ENCODE peak calls at places on chromosomes 4 and X, in five cellular contexts. X, I, U, D and F are unnamed samples.

GRCh38 chr4:159401791-159402380 is 299.0 kb downstream of the RAPGEF2 start:
- DNase-seq in X (peak), I (no peak), U (peak), D (no peak), F (no peak)

GRCh38 chr4:61320154-61320553 is 120.0 kb downstream of the ADGRL3 start:
- DNase-seq in X (peak), I (no peak), U (no peak), D (no peak), F (no peak)

GRCh38 chr4:19051751-19052296 is 1030.3 kb upstream of the LCORL start:
- DNase-seq in X (no peak), I (no peak), U (no peak), D (no peak), F (peak)

GRCh38 chr4:5980436-5981155 is 37.6 kb downstream of the C4orf50 start:
- DNase-seq in X (no peak), I (no peak), U (peak), D (peak), F (peak)

GRCh38 chr4:158769175-158769831 is 477 bp downstream of the FNIP2 start:
- DNase-seq in X (peak), I (peak), U (no peak), D (peak), F (peak)

GRCh38 chr4:126906466-126906865 is 726.3 kb upstream of the INTU start:
- DNase-seq in X (no peak), I (no peak), U (no peak), D (peak), F (no peak)

GRCh38 chr4:3868841-3869572 is 102.8 kb downstream of the ADRA2C start:
- DNase-seq in X (no peak), I (peak), U (no peak), D (peak), F (no peak)

GRCh38 chr4:149164282-149164681 is 651.4 kb downstream of the IQCM start:
- DNase-seq in X (peak), I (no peak), U (peak), D (peak), F (peak)

GRCh38 chr4:73600917-73601316 is 19.3 kb downstream of the RASSF6 start:
- DNase-seq in X (peak), I (no peak), U (no peak), D (no peak), F (no peak)

GRCh38 chrX:17007134-17007768 is 60.8 kb downstream of the REPS2 start:
- DNase-seq in X (peak), I (no peak), U (peak), D (peak), F (peak)

GRCh38 chr4:103375278-103375677 is 177.1 kb upstream of the CENPE start:
- DNase-seq in X (peak), I (no peak), U (no peak), D (no peak), F (no peak)

GRCh38 chrX:37755073-37755472 is 24.8 kb upstream of the CYBB start:
- DNase-seq in X (no peak), I (no peak), U (no peak), D (no peak), F (no peak)

GRCh38 chr4:155854597-155855226 is 11.4 kb downstream of the ASIC5 start:
- DNase-seq in X (peak), I (peak), U (peak), D (no peak), F (peak)

GRCh38 chrX:12239356-12240082 is 101.2 kb downstream of the FRMPD4 start:
- DNase-seq in X (no peak), I (no peak), U (no peak), D (no peak), F (no peak)

GRCh38 chrX:141405878-141406492 is 163.7 kb upstream of the SPANXC start:
- DNase-seq in X (peak), I (no peak), U (peak), D (no peak), F (no peak)

GRCh38 chr4:165027762-165028402 is 3.9 kb upstream of the TRIM60 start:
- DNase-seq in X (no peak), I (no peak), U (no peak), D (no peak), F (no peak)

GRCh38 chr4:56465599-56466295 is 1.7 kb upstream of the SRP72 start:
- DNase-seq in X (peak), I (no peak), U (no peak), D (peak), F (no peak)

GRCh38 chrX:7233632-7234406 is 85.9 kb upstream of the PUDP start:
- DNase-seq in X (peak), I (no peak), U (no peak), D (no peak), F (no peak)

GRCh38 chrX:72201836-72202536 is 20.4 kb downstream of the PIN4 start:
- DNase-seq in X (peak), I (no peak), U (peak), D (no peak), F (peak)

GRCh38 chrX:88612870-88613329 is 134.1 kb upstream of the CPXCR1 start:
- DNase-seq in X (peak), I (no peak), U (no peak), D (peak), F (no peak)

GRCh38 chrX:14673764-14674163 is 144.4 kb downstream of the GLRA2 start:
- DNase-seq in X (peak), I (no peak), U (peak), D (no peak), F (peak)

GRCh38 chr4:52157641-52158316 is 106.7 kb downstream of the SPATA18 start:
- DNase-seq in X (peak), I (no peak), U (no peak), D (no peak), F (no peak)

GRCh38 chrX:3232262-3232950 is 114.0 kb downstream of the MXRA5 start:
- DNase-seq in X (peak), I (no peak), U (no peak), D (no peak), F (no peak)

GRCh38 chrX:13473666-13474516 is 95.5 kb upstream of the EGFL6 start:
- DNase-seq in X (peak), I (no peak), U (no peak), D (no peak), F (no peak)
- H3K4me3 ChIP-seq in X (no peak), I (no peak), U (no peak), D (no peak), F (no peak)

GRCh38 chr4:24195976-24196736 is 306.3 kb upstream of the PPARGC1A start:
- DNase-seq in X (peak), I (peak), U (no peak), D (peak), F (no peak)
- TF ChIP-seq CTCF in X (peak), I (peak), U (no peak), D (peak), F (no peak)

GRCh38 chr4:80461412-80461811 is 125.9 kb downstream of the CFAP299 start:
- DNase-seq in X (no peak), I (no peak), U (no peak), D (no peak), F (no peak)

GRCh38 chr4:80465238-80465637 is 129.7 kb downstream of the CFAP299 start:
- DNase-seq in X (no peak), I (no peak), U (no peak), D (no peak), F (no peak)

GRCh38 chr4:80459918-80460473 is 124.5 kb downstream of the CFAP299 start:
- DNase-seq in X (no peak), I (no peak), U (no peak), D (no peak), F (no peak)

GRCh38 chr4:80463509-80463908 is 128.0 kb downstream of the CFAP299 start:
- DNase-seq in X (no peak), I (no peak), U (no peak), D (no peak), F (no peak)

GRCh38 chr4:80462537-80463207 is 127.1 kb downstream of the CFAP299 start:
- DNase-seq in X (no peak), I (no peak), U (no peak), D (no peak), F (no peak)
- H3K4me3 ChIP-seq in X (no peak), I (no peak), U (no peak), D (no peak), F (no peak)

GRCh38 chr4:10403633-10404445 is 53.4 kb downstream of the ZNF518B start:
- DNase-seq in X (peak), I (no peak), U (peak), D (peak), F (peak)
- TF ChIP-seq CTCF in X (peak), I (peak), U (peak), D (peak), F (peak)

GRCh38 chr4:25310825-25311210 is 1.8 kb upstream of the ZCCHC4 start:
- DNase-seq in X (no peak), I (no peak), U (no peak), D (no peak), F (no peak)
- H3K4me3 ChIP-seq in X (no peak), I (no peak), U (no peak), D (no peak), F (no peak)

DNA sequence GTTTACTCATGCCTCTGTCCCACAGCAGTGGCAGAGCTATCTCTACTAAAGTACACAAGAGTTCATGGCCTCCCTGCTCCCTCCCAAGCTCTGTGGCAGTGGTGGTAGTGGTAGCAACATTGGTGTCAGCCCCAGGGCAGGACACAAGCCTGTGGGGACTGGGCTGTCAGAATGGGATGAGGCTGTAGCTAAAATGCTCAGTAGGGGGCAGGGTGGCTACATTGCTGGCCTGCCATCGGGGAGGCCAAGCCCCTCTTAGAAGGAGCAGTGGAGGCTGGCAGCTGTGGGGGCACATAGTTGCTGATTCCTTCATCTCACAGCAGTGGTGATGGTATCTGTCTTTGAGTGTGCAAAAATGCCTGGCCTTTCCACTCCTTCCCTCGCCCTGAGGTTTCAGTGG is 461.7 kb downstream of the PCDH18 start:
- DNase-seq in X (no peak), I (peak), U (no peak), D (peak), F (no peak)
- TF ChIP-seq CTCF in X (no peak), I (no peak), U (no peak), D (peak), F (no peak)

GRCh38 chrX:26845051-26845450 is 618.1 kb downstream of the PPP4R3C start:
- DNase-seq in X (peak), I (no peak), U (no peak), D (no peak), F (no peak)

GRCh38 chrX:26851981-26852380 is 611.2 kb downstream of the PPP4R3C start:
- DNase-seq in X (peak), I (no peak), U (no peak), D (no peak), F (no peak)

GRCh38 chrX:26848511-26848910 is 614.6 kb downstream of the PPP4R3C start:
- DNase-seq in X (peak), I (no peak), U (no peak), D (no peak), F (no peak)
- H3K4me3 ChIP-seq in X (no peak), I (no peak), U (no peak), D (no peak), F (no peak)

GRCh38 chr4:108744307-108744706 is 18.5 kb downstream of the ETNPPL start:
- DNase-seq in X (no peak), I (peak), U (no peak), D (no peak), F (no peak)

GRCh38 chr4:108754327-108754726 is 8.5 kb downstream of the ETNPPL start:
- DNase-seq in X (no peak), I (no peak), U (no peak), D (no peak), F (no peak)

GRCh38 chr4:108751321-108751720 is 11.5 kb downstream of the ETNPPL start:
- DNase-seq in X (no peak), I (no peak), U (no peak), D (no peak), F (no peak)

GRCh38 chr4:108749119-108749518 is 13.7 kb downstream of the ETNPPL start:
- DNase-seq in X (no peak), I (no peak), U (no peak), D (peak), F (peak)
- TF ChIP-seq CTCF in X (peak), I (no peak), U (no peak), D (peak), F (peak)

GRCh38 chr4:1043162-1043561 is 31.7 kb downstream of the FGFRL1 start:
- DNase-seq in X (no peak), I (no peak), U (no peak), D (no peak), F (no peak)
- H3K4me3 ChIP-seq in X (no peak), I (no peak), U (no peak), D (no peak), F (no peak)